ENCODE peak calls at places on chromosome 4, in ten cellular contexts. G is right lobe of liver, A is stomach, C is body of pancreas, J is ovary, T is Peyer's patch, L is tibial nerve, K is heart left ventricle, B is GM12864, O is mammary epithelial cell. I is an unnamed sample.

GRCh38 chr4:175071123-175071522 is 153.0 kb downstream of the ADAM29 start:
- DNase-seq in G (no peak), A (no peak), C (no peak), J (no peak), T (no peak), L (no peak), K (no peak), B (no peak), O (no peak), I (no peak)

GRCh38 chr4:20464381-20464780 is 212.7 kb downstream of the SLIT2 start:
- DNase-seq in G (no peak), A (no peak), C (no peak), J (no peak), T (no peak), L (no peak), K (no peak), B (no peak), O (peak), I (no peak)

GRCh38 chr4:99087887-99088484 is 602 bp downstream of the ADH5 start:
- DNase-seq in G (peak), A (peak), C (peak), J (peak), T (peak), L (peak), K (peak), B (no peak), O (peak), I (no peak)

GRCh38 chr4:145703850-145704528 is 24.0 kb downstream of the C4orf51 start:
- DNase-seq in G (no peak), A (no peak), C (no peak), J (no peak), T (no peak), L (no peak), K (no peak), B (no peak), O (peak), I (no peak)

GRCh38 chr4:13396161-13396560 is 88.0 kb downstream of the RAB28 start:
- DNase-seq in G (no peak), A (no peak), C (no peak), J (no peak), T (no peak), L (no peak), K (no peak), B (no peak), O (no peak), I (no peak)

GRCh38 chr4:173334891-173335754 is 965 bp upstream of the HMGB2 start:
- DNase-seq in G (peak), A (peak), C (peak), J (peak), T (peak), L (no peak), K (peak), B (peak), O (peak), I (peak)

GRCh38 chr4:113617195-113617594 is 144.3 kb downstream of the CAMK2D start:
- DNase-seq in G (no peak), A (no peak), C (no peak), J (no peak), T (no peak), L (no peak), K (no peak), B (no peak), O (no peak), I (no peak)

GRCh38 chr4:8177544-8177943 is 18.9 kb upstream of the ABLIM2 start:
- DNase-seq in G (no peak), A (no peak), C (no peak), J (no peak), T (no peak), L (no peak), K (no peak), B (no peak), O (no peak), I (no peak)

GRCh38 chr4:151165205-151166000 is 66.0 kb downstream of the RPS3A start:
- DNase-seq in G (no peak), A (no peak), C (no peak), J (no peak), T (no peak), L (no peak), K (no peak), B (no peak), O (no peak), I (no peak)

GRCh38 chr4:71186566-71187398 is 152.0 kb upstream of the SLC4A4 start:
- DNase-seq in G (peak), A (peak), C (peak), J (peak), T (no peak), L (no peak), K (peak), B (no peak), O (peak), I (peak)

GRCh38 chr4:164192844-164193243 is 561.1 kb upstream of the SMIM31 start:
- DNase-seq in G (no peak), A (no peak), C (no peak), J (no peak), T (no peak), L (no peak), K (no peak), B (no peak), O (no peak), I (no peak)

GRCh38 chr4:154422152-154422551 is 69.4 kb downstream of the DCHS2 start:
- DNase-seq in G (no peak), A (no peak), C (no peak), J (no peak), T (no peak), L (no peak), K (no peak), B (no peak), O (no peak), I (no peak)

GRCh38 chr4:3483471-3483921 is 20.4 kb downstream of the DOK7 start:
- DNase-seq in G (no peak), A (no peak), C (no peak), J (no peak), T (no peak), L (no peak), K (peak), B (no peak), O (no peak), I (no peak)

GRCh38 chr4:89836031-89836777 is 757 bp downstream of the SNCA start:
- DNase-seq in G (no peak), A (no peak), C (no peak), J (peak), T (no peak), L (no peak), K (no peak), B (no peak), O (peak), I (no peak)

GRCh38 chr4:100189820-100190642 is at the start of gene DDIT4L:
- DNase-seq in G (peak), A (peak), C (peak), J (peak), T (no peak), L (no peak), K (peak), B (no peak), O (peak), I (peak)

GRCh38 chr4:74228691-74229640 is 71.0 kb downstream of the MTHFD2L start:
- DNase-seq in G (peak), A (peak), C (peak), J (peak), T (peak), L (peak), K (peak), B (peak), O (peak), I (no peak)

GRCh38 chr4:179662522-179662921 is 2220.3 kb upstream of the AGA start:
- DNase-seq in G (no peak), A (no peak), C (no peak), J (no peak), T (no peak), L (no peak), K (no peak), B (no peak), O (no peak), I (no peak)

GRCh38 chr4:57037982-57038604 is 59.4 kb downstream of the POLR2B start:
- DNase-seq in G (peak), A (peak), C (peak), J (peak), T (no peak), L (peak), K (peak), B (no peak), O (peak), I (peak)

GRCh38 chr4:122456228-122457106 is at the start of gene IL2:
- DNase-seq in G (no peak), A (no peak), C (no peak), J (no peak), T (no peak), L (no peak), K (no peak), B (no peak), O (no peak), I (no peak)

GRCh38 chr4:122453384-122454000 is 3.0 kb downstream of the IL2 start:
- DNase-seq in G (no peak), A (no peak), C (no peak), J (no peak), T (no peak), L (no peak), K (no peak), B (no peak), O (no peak), I (no peak)

DNA sequence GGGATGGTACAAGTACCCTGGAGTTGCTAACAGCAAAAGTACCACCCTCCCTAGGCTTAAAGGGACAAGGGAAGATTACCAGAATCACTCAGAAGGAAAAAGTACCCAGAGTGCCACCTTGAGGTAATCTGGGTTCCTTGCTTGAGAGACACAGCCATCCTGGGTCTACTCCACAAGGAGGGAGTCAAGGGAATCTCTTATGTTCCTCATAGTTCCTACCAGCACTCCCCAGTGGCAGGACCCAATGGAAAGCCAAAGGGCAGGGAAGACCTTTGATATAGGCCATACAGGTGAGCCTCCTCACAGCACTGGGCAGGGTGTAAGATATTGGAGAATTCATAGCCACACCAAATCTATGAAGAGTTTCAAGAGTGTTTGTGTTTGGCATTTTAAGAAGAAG is 5.7 kb downstream of the IL2 start:
- DNase-seq in G (no peak), A (no peak), C (no peak), J (no peak), T (no peak), L (no peak), K (no peak), B (no peak), O (peak), I (no peak)
- TF ChIP-seq CTCF in G (no peak), A (no peak), C (no peak), J (no peak), T (no peak), L (no peak), K (no peak), B (peak), O (peak), I (peak)

DNA sequence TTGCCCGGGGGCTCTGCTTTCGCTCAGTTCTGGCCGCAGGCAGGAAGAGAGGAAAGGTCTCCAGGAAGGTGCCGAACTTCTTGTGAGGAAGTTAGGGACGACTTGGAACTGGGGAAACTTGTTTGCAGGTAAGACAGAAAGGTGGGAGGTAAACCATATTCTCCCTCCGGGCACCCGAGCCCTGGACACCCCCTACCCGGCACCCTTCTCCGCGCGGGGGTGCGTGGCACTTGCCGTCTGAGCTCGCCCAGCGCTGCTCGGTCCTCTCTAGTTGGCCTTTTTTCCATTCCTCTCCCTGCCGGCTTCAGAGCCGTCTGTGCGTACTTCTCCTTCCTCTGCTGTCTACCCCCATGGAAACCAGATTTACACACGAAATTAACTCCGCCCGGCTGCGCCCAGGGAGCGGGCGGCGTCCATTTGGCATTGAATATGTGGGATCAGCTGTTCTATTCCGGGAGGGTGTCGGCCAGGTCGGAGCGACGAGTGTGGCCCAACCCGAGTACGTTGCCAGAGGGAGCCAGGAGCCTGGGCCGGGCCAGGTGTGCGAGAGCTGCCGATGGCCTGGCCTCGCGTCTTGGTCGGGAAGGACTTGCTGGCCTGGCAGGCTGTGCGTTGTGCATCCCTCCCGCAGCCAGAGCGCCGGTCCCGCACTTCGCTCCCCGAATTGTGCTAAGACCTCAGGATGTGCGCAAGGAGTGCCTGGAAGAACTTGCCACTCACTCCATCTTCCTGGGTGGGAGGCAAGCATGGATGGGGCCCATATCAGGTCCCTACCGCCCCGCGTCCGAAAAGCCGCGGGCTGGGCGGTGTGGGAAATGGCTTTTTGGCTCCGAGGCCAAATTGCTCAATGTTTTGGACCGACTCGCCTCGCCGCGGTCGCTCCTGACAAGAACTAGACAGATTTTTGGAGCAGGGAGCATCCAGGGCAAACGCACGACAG is 1.7 kb downstream of the PDGFRA start:
- DNase-seq in G (peak), A (no peak), C (peak), J (peak), T (no peak), L (peak), K (peak), B (no peak), O (no peak), I (peak)
- H3K4me3 ChIP-seq in G (peak), A (peak), C (no peak), J (peak), T (peak), L (peak), K (peak), B (no peak), O (peak), I (no peak)

DNA sequence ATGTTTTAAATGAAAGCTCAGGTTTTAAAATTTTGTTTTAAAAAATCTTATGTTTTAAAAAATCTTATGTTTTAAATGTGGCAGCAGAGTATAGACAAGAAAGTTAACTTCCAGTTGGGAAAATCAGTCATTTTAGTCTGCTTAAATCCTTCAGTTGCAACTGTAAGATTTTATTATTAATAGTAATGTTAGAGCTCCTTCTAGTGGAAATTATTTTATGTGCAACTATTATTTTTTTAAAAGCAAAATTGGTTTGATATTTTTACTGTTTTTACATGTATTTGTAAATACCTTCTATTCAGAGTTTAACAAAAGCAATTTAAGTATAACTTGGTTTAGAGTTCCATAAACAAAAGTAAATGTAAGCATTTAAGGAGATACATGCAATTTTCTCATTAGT is 8.5 kb upstream of the NUDT6 start:
- DNase-seq in G (no peak), A (no peak), C (no peak), J (no peak), T (no peak), L (no peak), K (no peak), B (no peak), O (no peak), I (no peak)
- TF ChIP-seq CTCF in G (peak), A (peak), C (peak), J (peak), T (peak), L (peak), K (peak), B (peak), O (peak), I (peak)

GRCh38 chr4:110610620-110610939 is 12.3 kb downstream of the PITX2 start:
- DNase-seq in G (no peak), A (no peak), C (no peak), J (no peak), T (no peak), L (no peak), K (no peak), B (no peak), O (no peak), I (no peak)
- H3K4me3 ChIP-seq in G (no peak), A (no peak), C (no peak), J (no peak), T (no peak), L (no peak), K (no peak), B (no peak), O (no peak), I (no peak)

GRCh38 chr4:15655223-15656037 is at the start of gene FBXL5:
- DNase-seq in G (peak), A (peak), C (peak), J (peak), T (peak), L (peak), K (peak), B (peak), O (peak), I (peak)
- TF ChIP-seq CTCF in G (no peak), A (no peak), C (no peak), J (no peak), T (no peak), L (no peak), K (no peak), B (no peak), O (no peak), I (no peak)

DNA sequence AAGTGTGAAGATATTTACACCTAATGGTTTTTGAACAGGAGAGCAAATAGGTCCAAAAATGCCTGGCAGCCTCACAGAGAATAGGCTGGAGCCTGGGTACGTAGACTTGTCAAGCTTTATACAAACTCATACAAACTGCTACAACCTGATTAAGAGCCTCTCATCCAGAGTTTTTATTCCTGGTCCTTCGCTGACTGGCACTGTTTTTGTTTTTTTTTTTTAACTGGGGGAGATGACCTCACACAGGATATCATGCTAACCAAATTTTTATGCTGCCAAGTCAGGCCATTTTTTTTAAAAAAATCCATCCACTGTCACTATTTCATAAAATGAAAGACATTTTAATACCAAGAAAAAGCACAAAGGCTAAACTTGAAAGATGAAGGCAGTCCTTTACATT is 1.9 kb downstream of the FAM114A1 start:
- DNase-seq in G (no peak), A (no peak), C (no peak), J (no peak), T (no peak), L (no peak), K (no peak), B (no peak), O (no peak), I (no peak)
- H3K4me3 ChIP-seq in G (peak), A (peak), C (no peak), J (no peak), T (no peak), L (no peak), K (peak), B (no peak), O (no peak), I (no peak)